ENCODE peak calls at places on chromosomes 4 and X, in four cellular contexts. Z is glutamatergic neuron, E is kidney, F is astrocyte of the spinal cord. O is an unnamed sample.

GRCh38 chrX:39730671-39731389 is 366.9 kb downstream of the BCOR start:
- DNase-seq in E (peak; percentile 87), F (peak; percentile 85), Z (peak; percentile 67), O (peak; percentile 62)

GRCh38 chr4:126761947-126762650 is 870.7 kb upstream of the INTU start:
- DNase-seq in Z (no peak), F (no peak), E (no peak), O (no peak)

GRCh38 chr4:185742766-185743165 is 69.2 kb downstream of the SORBS2 start:
- DNase-seq in Z (no peak), E (no peak), F (peak; percentile 43), O (no peak)

GRCh38 chr4:169663894-169664293 is 43.5 kb downstream of the CLCN3 start:
- DNase-seq in Z (no peak), F (peak; percentile 52), E (no peak), O (no peak)

GRCh38 chr4:95215991-95216605 is 332.7 kb downstream of the UNC5C start:
- DNase-seq in F (peak; percentile 20), Z (peak; percentile 67), E (no peak), O (no peak)

GRCh38 chr4:170128219-170128804 is 38.6 kb upstream of the AADAT start:
- DNase-seq in F (no peak), E (no peak), Z (no peak), O (no peak)

GRCh38 chr4:26779674-26780073 is 81.0 kb upstream of the STIM2 start:
- DNase-seq in E (no peak), Z (no peak), F (peak; percentile 55), O (no peak)

GRCh38 chrX:125289920-125290319 is 29.8 kb upstream of the TEX13C start:
- DNase-seq in Z (no peak), E (no peak), F (peak; percentile 2), O (no peak)

GRCh38 chrX:118977424-118977823 is 3.0 kb downstream of the LONRF3 start:
- DNase-seq in E (no peak), Z (no peak), F (no peak), O (no peak)

GRCh38 chrX:13432776-13433605 is 113.1 kb upstream of the ATXN3L start:
- DNase-seq in F (peak; percentile 62), Z (no peak), E (no peak), O (no peak)

GRCh38 chr4:1807258-1807777 is 14.2 kb downstream of the FGFR3 start:
- DNase-seq in F (no peak), E (no peak), Z (no peak), O (no peak)

GRCh38 chr4:6178757-6179156 is 21.6 kb downstream of the JAKMIP1 start:
- DNase-seq in Z (no peak), E (no peak), F (no peak), O (no peak)

GRCh38 chrX:103356023-103356798 is at the start of gene TCEAL9:
- DNase-seq in E (peak; percentile 81), F (peak; percentile 69), Z (peak; percentile 42), O (peak; percentile 30)

GRCh38 chr4:156829194-156829593 is 142.4 kb downstream of the PDGFC start:
- DNase-seq in F (no peak), E (no peak), Z (no peak), O (no peak)

GRCh38 chr4:162954976-162955375 is 211.7 kb downstream of the NAF1 start:
- DNase-seq in F (no peak), E (no peak), Z (no peak), O (no peak)

GRCh38 chr4:127229866-127230608 is 402.7 kb upstream of the INTU start:
- DNase-seq in F (no peak), E (no peak), Z (no peak), O (no peak)

GRCh38 chr4:22434895-22435294 is 81.0 kb downstream of the ADGRA3 start:
- DNase-seq in E (no peak), Z (peak; percentile 36), F (peak; percentile 60), O (peak; percentile 44)

GRCh38 chr4:173520921-173521473 is 9.0 kb downstream of the HAND2 start:
- DNase-seq in E (no peak), F (no peak), Z (no peak), O (no peak)

GRCh38 chr4:134747108-134747805 is 545.7 kb upstream of the PABPC4L start:
- DNase-seq in F (no peak), Z (no peak), E (no peak), O (no peak)

GRCh38 chr4:150421612-150422011 is 160.3 kb upstream of the MAB21L2 start:
- DNase-seq in Z (no peak), F (no peak), E (no peak), O (no peak)

GRCh38 chr4:77695769-77696168 is 90.1 kb downstream of the CXCL13 start:
- DNase-seq in E (no peak), F (peak; percentile 97), Z (no peak), O (no peak)

GRCh38 chrX:7987160-7987992 is 60.2 kb upstream of the PNPLA4 start:
- DNase-seq in Z (no peak), E (no peak), F (peak; percentile 5), O (no peak)

GRCh38 chr4:98539741-98540140 is 118.7 kb downstream of the TSPAN5 start:
- DNase-seq in E (no peak), F (no peak), Z (no peak), O (no peak)

GRCh38 chr4:66639361-66639760 is 905.9 kb downstream of the CENPC start:
- DNase-seq in F (peak; percentile 37), Z (no peak), E (no peak), O (no peak)

GRCh38 chr4:108399610-108400265 is 220.6 kb upstream of the RPL34 start:
- DNase-seq in F (no peak), E (no peak), Z (no peak), O (no peak)

GRCh38 chr4:78601013-78601412 is 49.4 kb downstream of the ANXA3 start:
- DNase-seq in Z (no peak), F (no peak), E (no peak), O (no peak)

GRCh38 chr4:1200425-1201035 is 28.1 kb upstream of the SPON2 start:
- DNase-seq in E (no peak), F (peak; percentile 81), Z (no peak), O (no peak)

DNA sequence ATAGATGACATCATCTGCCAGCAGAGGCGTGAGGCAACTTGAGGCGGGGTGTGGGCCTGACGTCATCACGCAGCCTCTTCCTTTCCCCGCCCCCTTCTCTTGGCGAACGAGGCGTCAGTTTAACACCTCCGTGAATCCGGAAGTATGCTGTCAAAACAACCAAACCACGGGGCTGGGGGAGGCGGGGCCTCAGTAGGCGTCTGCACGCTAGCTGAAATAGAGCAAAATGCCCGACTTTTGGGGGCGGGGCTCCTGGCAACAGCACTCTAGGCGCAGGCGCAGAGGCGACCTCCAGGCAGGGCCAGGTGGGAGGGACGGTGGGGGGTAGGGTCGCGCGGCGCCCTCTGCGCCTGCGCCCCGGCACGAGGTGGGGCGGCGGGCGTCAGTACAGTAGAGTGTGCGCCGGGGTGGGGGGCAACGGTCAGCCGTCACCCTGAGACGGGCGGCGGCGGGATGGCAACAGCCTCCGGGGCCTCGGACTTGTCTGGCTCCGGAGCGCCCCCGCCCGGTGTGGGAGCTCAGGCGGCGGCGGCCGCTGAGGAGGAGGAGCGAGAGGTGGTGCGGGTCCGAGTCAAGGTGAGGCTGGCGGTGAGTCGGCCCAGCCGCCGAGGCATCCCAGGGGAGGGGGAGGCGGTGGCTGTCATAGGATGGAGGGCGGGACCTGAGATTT is at the start of gene TBC1D25:
- DNase-seq in F (peak; percentile 97), Z (peak; percentile 95), E (peak; percentile 99), O (peak; percentile 95)
- TF ChIP-seq CTCF in F (peak; percentile 43), Z (no peak), E (peak; percentile 4), O (no peak)

GRCh38 chr4:130393246-130394041 is 1297.5 kb downstream of the C4orf33 start:
- DNase-seq in E (no peak), F (peak; percentile 82), Z (no peak), O (no peak)
- TF ChIP-seq CTCF in E (no peak), F (no peak), Z (no peak), O (no peak)

DNA sequence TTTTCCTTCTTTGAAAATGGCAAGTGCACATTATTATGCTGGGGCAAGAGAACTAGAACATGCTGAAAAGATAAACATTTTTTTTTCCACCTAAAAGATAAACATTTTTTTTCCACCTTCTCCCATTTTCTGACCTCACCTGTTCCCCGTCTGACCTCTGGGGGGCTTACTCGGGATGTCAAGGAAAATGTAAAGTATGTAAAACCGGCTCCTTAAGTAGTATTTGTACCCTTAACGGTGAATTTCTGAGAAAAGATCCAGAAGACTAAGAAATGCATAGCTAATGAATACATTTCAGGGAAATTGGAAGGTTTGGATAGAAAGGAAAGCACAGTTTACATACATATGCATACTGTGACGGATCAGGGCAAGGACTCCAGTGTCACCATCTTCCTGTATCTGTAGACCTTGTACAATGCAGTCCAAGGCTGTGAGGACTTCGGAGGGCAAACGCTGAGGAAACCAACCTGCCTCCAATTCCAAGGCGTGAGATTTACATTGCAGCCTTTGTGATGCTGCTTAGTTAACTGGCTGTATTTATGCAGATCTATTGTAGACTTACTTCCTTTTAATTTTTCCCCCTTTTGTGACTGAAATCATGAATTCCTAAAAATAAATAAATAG is 2185.9 kb upstream of the TENM3 start:
- DNase-seq in F (peak; percentile 6), E (no peak), Z (no peak), O (no peak)
- TF ChIP-seq CTCF in F (no peak), E (no peak), Z (peak; percentile 56), O (peak; percentile 38)

GRCh38 chr4:2849267-2850140 is 5.9 kb downstream of the ADD1 start:
- DNase-seq in E (no peak), F (peak; percentile 27), Z (no peak), O (no peak)
- TF ChIP-seq CTCF in E (no peak), F (no peak), Z (no peak), O (no peak)

DNA sequence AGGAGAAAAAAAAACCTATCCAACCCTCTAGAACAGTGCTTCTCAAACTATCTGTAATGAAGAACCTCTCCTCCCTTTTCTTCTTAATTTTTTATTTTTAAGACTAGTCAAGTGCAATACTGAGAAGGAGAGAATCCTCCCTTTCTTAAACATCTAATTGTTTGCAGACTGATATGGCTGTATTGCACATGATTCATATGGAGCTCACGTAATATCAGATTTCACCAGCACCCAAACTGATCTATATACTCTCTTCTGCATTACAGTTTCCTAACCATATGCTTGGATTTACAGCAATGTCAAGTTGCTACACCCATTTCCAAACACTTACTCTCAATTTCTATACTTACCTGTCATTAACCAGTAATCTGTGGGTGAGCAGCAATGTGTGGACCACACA is 9.5 kb downstream of the PRMT9 start:
- DNase-seq in Z (no peak), F (no peak), E (no peak), O (no peak)
- TF ChIP-seq CTCF in Z (no peak), F (no peak), E (no peak), O (no peak)

GRCh38 chr4:17619416-17620105 is 5.1 kb downstream of the MED28 start:
- DNase-seq in F (peak; percentile 36), Z (no peak), E (no peak), O (no peak)
- TF ChIP-seq CTCF in F (no peak), Z (no peak), E (no peak), O (no peak)

O was measured in nephron progenitor cell.